ENCODE peak calls at places on chromosomes 3 and 15, in four cellular contexts. F, N, T and S are unnamed samples.

GRCh38 chr15:75058127-75058905 is 34.9 kb downstream of the PPCDC start:
- DNase-seq in F (no peak), N (no peak), T (no peak), S (peak; percentile 51)

GRCh38 chr3:134938024-134938525 is 143.0 kb downstream of the EPHB1 start:
- DNase-seq in F (no peak), N (no peak), T (no peak), S (no peak)

GRCh38 chr15:34701536-34701935 is 53.3 kb downstream of the GJD2 start:
- DNase-seq in F (peak; percentile 41), N (no peak), T (no peak), S (no peak)

GRCh38 chr3:46946416-46946815 is 30.1 kb downstream of the CCDC12 start:
- DNase-seq in F (no peak), N (peak; percentile 94), T (no peak), S (no peak)

GRCh38 chr3:129688310-129688895 is 81.9 kb upstream of the PLXND1 start:
- DNase-seq in F (peak; percentile 96), N (no peak), T (peak; percentile 76), S (peak; percentile 55)

GRCh38 chr15:89723031-89723430 is 28.0 kb downstream of the MESP1 start:
- DNase-seq in F (no peak), N (no peak), T (no peak), S (no peak)

GRCh38 chr3:62046326-62046725 is 327.0 kb downstream of the FEZF2 start:
- DNase-seq in F (no peak), N (no peak), T (no peak), S (peak; percentile 56)

GRCh38 chr15:23759964-23760363 is 72.9 kb upstream of the NDN start:
- DNase-seq in F (peak; percentile 36), N (no peak), T (no peak), S (no peak)

GRCh38 chr15:53559364-53560253 is 199.9 kb downstream of the WDR72 start:
- DNase-seq in F (no peak), N (no peak), T (no peak), S (no peak)

GRCh38 chr15:83092309-83092976 is 15.0 kb upstream of the TM6SF1 start:
- DNase-seq in F (no peak), N (peak; percentile 27), T (peak; percentile 23), S (peak; percentile 50)

GRCh38 chr15:58396181-58396580 is 35.6 kb upstream of the LIPC start:
- DNase-seq in F (no peak), N (peak; percentile 92), T (peak; percentile 86), S (peak; percentile 84)

GRCh38 chr3:151979914-151980313 is 106.5 kb downstream of the SUCNR1 start:
- DNase-seq in F (no peak), N (no peak), T (no peak), S (no peak)

GRCh38 chr3:122880624-122881023 is 85.8 kb downstream of the SLC49A4 start:
- DNase-seq in F (no peak), N (no peak), T (no peak), S (no peak)

GRCh38 chr3:122890077-122890484 is 95.2 kb downstream of the SLC49A4 start:
- DNase-seq in F (peak; percentile 55), N (peak; percentile 94), T (peak; percentile 67), S (peak; percentile 58)

GRCh38 chr3:122892118-122892517 is 97.2 kb downstream of the SLC49A4 start:
- DNase-seq in F (no peak), N (no peak), T (no peak), S (no peak)

GRCh38 chr3:122886951-122887350 is 92.1 kb downstream of the SLC49A4 start:
- DNase-seq in F (no peak), N (no peak), T (no peak), S (no peak)

DNA sequence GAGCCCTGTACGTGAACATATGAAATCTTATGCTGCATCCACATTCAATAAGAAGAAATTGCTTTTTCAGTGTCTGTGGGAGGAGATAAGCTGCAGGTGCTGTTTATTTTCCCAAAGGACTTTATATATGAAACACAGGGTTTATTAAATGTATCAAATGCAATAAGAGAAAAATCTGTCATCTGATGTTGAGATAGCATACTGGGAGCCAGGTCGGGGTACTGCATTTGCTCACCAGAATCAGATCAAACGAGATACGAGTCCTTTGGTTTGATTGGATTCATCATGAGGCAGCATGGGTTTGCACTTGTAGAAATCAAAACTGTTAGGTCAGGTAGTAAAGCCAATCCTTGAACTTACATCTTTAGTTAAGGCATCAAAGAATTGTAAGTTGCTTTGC is 91.4 kb downstream of the SLC49A4 start:
- DNase-seq in F (no peak), N (no peak), T (no peak), S (no peak)
- H3K4me3 ChIP-seq in F (no peak overlapping the region), N (no peak overlapping the region), T (no peak overlapping the region), S (no peak overlapping the region)

GRCh38 chr3:31572605-31573459 is 40.1 kb downstream of the STT3B start:
- DNase-seq in F (no peak), N (no peak), T (no peak), S (no peak)
- H3K4me2 ChIP-seq in F (no peak overlapping the region), N (no peak overlapping the region), T (no peak overlapping the region), S (no peak overlapping the region)

DNA sequence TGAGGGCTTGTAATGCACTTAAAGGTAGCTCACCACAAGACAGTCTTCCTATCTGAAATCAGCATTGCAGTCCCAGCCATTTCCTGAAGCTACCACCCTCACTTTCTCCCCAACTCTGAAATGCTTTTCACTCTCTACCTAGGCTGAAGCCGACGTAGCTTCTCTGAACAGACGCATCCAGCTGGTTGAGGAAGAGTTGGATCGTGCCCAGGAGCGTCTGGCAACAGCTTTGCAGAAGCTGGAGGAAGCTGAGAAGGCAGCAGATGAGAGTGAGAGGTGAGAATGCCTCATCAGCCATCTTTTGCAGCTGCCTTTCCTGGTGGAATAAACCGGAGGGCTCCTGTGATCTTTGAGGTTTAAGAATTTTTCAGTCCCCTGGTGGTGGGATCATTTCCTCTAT is 14.3 kb downstream of the TPM1 start:
- DNase-seq in F (no peak), N (no peak), T (peak; percentile 83), S (no peak)
- H3K79me2 ChIP-seq in F (peaks cover 45% of the 10 kb centered on the region), N (peaks cover 47% of the 10 kb centered on the region), T (peaks cover 35% of the 10 kb centered on the region), S (peaks cover 58% of the 10 kb centered on the region)

GRCh38 chr3:48685293-48685602 is 467 bp downstream of the NCKIPSD start:
- DNase-seq in F (no peak), N (no peak), T (no peak), S (no peak)

GRCh38 chr3:48685603-48686511 is at the start of gene NCKIPSD:
- DNase-seq in F (peak; percentile 97), N (peak; percentile 79), T (peak; percentile 76), S (peak; percentile 37)

GRCh38 chr3:48687220-48687678 is 1.5 kb upstream of the NCKIPSD start:
- DNase-seq in F (no peak), N (no peak), T (no peak), S (no peak)

GRCh38 chr3:48688032-48688736 is 2.5 kb upstream of the NCKIPSD start:
- DNase-seq in F (no peak), N (no peak), T (peak; percentile 27), S (no peak)

DNA sequence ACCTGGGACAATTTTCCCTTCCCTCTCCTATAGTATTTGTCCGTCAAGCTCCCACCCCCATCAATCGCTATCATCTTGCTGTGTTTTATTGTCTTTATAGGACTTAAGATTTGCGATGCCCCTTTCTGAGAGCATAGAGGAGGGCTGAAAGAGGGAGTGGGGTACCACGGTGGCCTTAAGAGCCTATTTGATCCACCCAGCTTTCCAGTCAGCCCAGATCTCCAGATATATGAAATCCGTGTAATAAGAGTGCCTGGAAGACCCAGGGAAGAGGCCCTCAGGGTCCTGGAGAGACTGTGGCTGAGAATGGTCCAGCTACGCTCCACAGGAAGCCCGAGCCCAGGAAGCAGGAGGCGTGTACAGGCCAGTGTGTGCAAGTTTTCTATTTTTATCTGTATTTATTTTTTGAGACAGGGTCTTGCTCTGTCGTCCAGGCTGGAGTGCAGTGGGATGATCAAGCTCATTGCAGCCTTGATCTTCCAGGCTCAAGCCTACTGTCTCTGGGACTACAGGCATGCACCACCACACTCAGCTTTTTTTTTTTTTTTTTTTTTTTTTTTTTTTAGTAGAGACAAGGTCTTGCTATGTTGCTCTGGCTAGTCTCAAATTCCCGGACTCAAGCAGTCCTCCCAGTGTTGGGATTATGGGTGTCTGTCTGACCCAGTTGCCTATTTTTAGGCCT is 964 bp upstream of the NCKIPSD start:
- DNase-seq in F (no peak), N (no peak), T (no peak), S (no peak)
- H3K4me3 ChIP-seq in F (no peak overlapping the region), N (no peak overlapping the region), T (no peak overlapping the region), S (no peak overlapping the region)

DNA sequence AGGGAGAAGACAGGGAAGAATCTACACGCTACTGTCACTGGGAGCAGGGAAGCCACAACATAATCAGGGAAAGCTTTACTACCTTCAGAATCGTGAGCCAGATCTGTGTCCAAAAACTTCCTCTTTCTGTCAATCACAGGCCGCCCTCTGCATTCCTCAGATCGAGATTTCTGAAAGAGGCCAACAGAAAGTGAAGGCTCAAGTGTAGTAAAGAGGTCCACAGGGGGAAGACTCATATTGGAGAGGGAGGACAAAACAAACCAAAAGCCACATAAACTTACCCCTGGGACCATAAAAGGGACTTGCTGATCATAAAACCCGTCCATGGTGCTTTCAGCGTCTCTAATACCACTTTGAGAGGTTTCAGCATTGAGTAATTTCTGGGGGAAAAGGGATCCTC is 3.3 kb downstream of the ETV5 start:
- DNase-seq in F (no peak), N (no peak), T (no peak), S (no peak)
- H3K4me2 ChIP-seq in F (no peak overlapping the region), N (no peak overlapping the region), T (no peak overlapping the region), S (no peak overlapping the region)

GRCh38 chr3:11698326-11699082 is 54.8 kb upstream of the VGLL4 start:
- DNase-seq in F (no peak), N (peak; percentile 17), T (no peak), S (no peak)

GRCh38 chr3:11692251-11692813 is 48.6 kb upstream of the VGLL4 start:
- DNase-seq in F (no peak), N (no peak), T (no peak), S (no peak)

GRCh38 chr3:11699083-11699427 is 55.3 kb upstream of the VGLL4 start:
- DNase-seq in F (no peak), N (peak; percentile 78), T (peak; percentile 54), S (peak; percentile 68)

GRCh38 chr3:11690863-11691833 is 47.4 kb upstream of the VGLL4 start:
- DNase-seq in F (peak; percentile 7), N (peak; percentile 39), T (peak; percentile 23), S (peak; percentile 71)

DNA sequence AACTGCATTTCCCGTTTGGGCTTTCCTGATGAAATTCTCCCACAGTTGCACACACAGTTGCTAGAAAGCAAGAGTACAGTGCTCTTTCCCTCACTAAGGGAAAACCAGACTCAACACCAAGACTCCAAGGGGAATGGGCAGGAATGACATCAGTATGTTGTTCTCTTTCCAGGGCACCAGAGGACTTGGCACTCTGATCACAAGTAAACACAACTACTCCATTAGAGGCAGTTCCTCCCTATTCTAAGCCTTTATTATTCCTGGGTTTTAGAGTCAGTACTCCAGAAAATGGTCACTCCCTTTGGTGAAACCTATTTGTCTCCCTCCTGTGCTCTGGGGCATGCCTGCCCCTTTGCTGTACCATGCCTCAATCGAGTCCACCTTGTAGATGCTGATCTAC is 52.3 kb upstream of the VGLL4 start:
- DNase-seq in F (no peak), N (no peak), T (no peak), S (no peak)
- H3K79me2 ChIP-seq in F (no peaks in the 10 kb centered on the region), N (peaks cover 84% of the 10 kb centered on the region), T (no peaks in the 10 kb centered on the region), S (no peaks in the 10 kb centered on the region)